ENCODE peak calls at places on chromosomes 11 and 22, in six cellular contexts. P is Panc1, L is mucosa of descending colon, E is coronary artery, B is uterus, I is AG09319. J is an unnamed sample.

GRCh38 chr11:126167476-126167875 is 44.0 kb downstream of the RPUSD4 start:
- DNase-seq in P (no peak), I (no peak), E (no peak), B (no peak), L (no peak), J (no peak)

GRCh38 chr11:77073328-77074001 is 6.7 kb downstream of the CAPN5 start:
- DNase-seq in I (peak; percentile 89), E (peak; percentile 96), L (peak; percentile 91), B (peak; percentile 96), P (no peak), J (peak; percentile 80)

GRCh38 chr22:36026741-36027140 is 1.9 kb downstream of the RBFOX2 start:
- DNase-seq in P (no peak), L (no peak), I (no peak), B (no peak), E (no peak), J (no peak)

GRCh38 chr11:15743244-15743629 is 613.1 kb downstream of the SOX6 start:
- DNase-seq in I (no peak), B (no peak), E (no peak), P (no peak), L (no peak), J (no peak)

GRCh38 chr11:73216466-73216865 is 1.6 kb upstream of the P2RY2 start:
- DNase-seq in B (no peak), L (no peak), I (no peak), P (no peak), E (no peak), J (no peak)

GRCh38 chr11:72821920-72822799 is 7.9 kb downstream of the ATG16L2 start:
- DNase-seq in E (peak; percentile 92), P (peak; percentile 28), L (peak; percentile 92), I (peak; percentile 57), B (peak; percentile 87), J (peak; percentile 58)

GRCh38 chr22:31445642-31446041 is 44.0 kb downstream of the EIF4ENIF1 start:
- DNase-seq in L (no peak), I (no peak), P (no peak), B (no peak), E (no peak), J (no peak)

GRCh38 chr22:45504703-45505341 is 2.1 kb downstream of the FBLN1 start:
- DNase-seq in I (no peak), B (no peak), E (no peak), P (no peak), L (no peak), J (no peak)

GRCh38 chr11:119810478-119811232 is 81.7 kb upstream of the NECTIN1 start:
- DNase-seq in I (no peak), E (no peak), B (no peak), L (no peak), P (no peak), J (no peak)

GRCh38 chr11:66363805-66364535 is 7.6 kb downstream of the SLC29A2 start:
- DNase-seq in L (peak; percentile 78), B (no peak), E (no peak), P (no peak), I (no peak), J (no peak)

GRCh38 chr11:134667505-134667904 is 255.5 kb upstream of the B3GAT1 start:
- DNase-seq in P (no peak), E (no peak), I (no peak), B (no peak), L (no peak), J (no peak)

GRCh38 chr11:74463216-74463615 is 4.1 kb downstream of the KCNE3 start:
- DNase-seq in P (no peak), I (no peak), B (no peak), L (no peak), E (no peak), J (no peak)

GRCh38 chr11:118522571-118523072 is 4.7 kb upstream of the TTC36 start:
- DNase-seq in L (no peak), B (no peak), P (no peak), E (no peak), I (no peak), J (no peak)

GRCh38 chr22:23218867-23219251 is 38.5 kb downstream of the BCR start:
- DNase-seq in P (no peak), I (no peak), L (peak; percentile 63), E (no peak), B (no peak), J (no peak)

GRCh38 chr11:2794947-2795346 is 90.6 kb downstream of the CDKN1C start:
- DNase-seq in P (no peak), I (no peak), E (no peak), B (peak; percentile 16), L (no peak), J (no peak)

GRCh38 chr22:46233231-46233630 is 16.9 kb downstream of the CDPF1 start:
- DNase-seq in E (no peak), P (peak; percentile 18), I (no peak), L (no peak), B (no peak), J (no peak)

GRCh38 chr11:22703040-22703439 is 36.6 kb downstream of the GAS2 start:
- DNase-seq in P (peak; percentile 80), L (peak; percentile 13), I (peak; percentile 1), B (no peak), E (no peak), J (peak; percentile 46)

GRCh38 chr11:116690623-116691022 is 82.2 kb downstream of the BUD13 start:
- DNase-seq in B (no peak), L (no peak), P (no peak), E (no peak), I (no peak), J (no peak)

GRCh38 chr11:74460481-74461154 is 6.7 kb downstream of the KCNE3 start:
- DNase-seq in L (no peak), E (no peak), I (no peak), P (no peak), B (no peak), J (no peak)

GRCh38 chr11:14973621-14974020 is 1.5 kb upstream of the CALCA start:
- DNase-seq in P (no peak), E (no peak), I (no peak), B (no peak), L (no peak), J (no peak)

GRCh38 chr11:128874406-128874805 is 7.3 kb upstream of the KCNJ1 start:
- DNase-seq in P (no peak), I (no peak), B (no peak), E (no peak), L (no peak), J (no peak)

DNA sequence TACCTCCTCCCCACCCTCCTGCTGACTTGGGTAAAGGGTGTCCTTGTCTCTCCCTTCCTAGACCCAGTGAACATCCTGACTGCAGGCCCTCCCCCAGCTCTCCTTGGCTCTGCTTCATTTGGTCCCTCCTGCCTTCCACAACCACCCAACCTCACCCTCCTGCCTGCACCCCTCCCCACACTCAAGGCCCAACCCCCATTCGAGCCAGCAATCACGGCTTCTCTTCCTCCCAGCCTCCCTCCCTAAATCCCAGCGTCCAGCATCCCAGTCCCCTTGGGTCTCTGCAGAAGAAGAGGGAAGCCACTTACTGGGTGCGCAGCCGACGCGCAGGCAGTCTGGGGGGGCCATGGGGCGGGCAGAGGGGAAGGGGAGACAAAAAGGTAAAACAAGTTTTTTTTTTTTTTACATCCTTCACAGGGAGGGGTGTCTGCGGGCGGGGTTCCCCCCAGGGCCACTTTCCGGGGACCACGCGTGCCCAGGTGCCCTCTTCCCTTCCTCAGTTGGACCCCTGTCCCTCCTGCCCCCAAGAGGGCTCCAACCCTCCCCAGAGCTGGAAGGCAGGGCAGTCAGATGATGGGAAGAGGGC is 62.5 kb downstream of the SLC22A12 start:
- DNase-seq in I (no peak), B (no peak), L (no peak), P (no peak), E (no peak), J (no peak)
- TF ChIP-seq CTCF in I (no peak), B (no peak), L (no peak), P (no peak), E (no peak), J (no peak)

GRCh38 chr11:43614214-43614613 is 66.3 kb upstream of the HSD17B12 start:
- DNase-seq in L (no peak), B (no peak), P (no peak), E (no peak), I (no peak), J (no peak)

DNA sequence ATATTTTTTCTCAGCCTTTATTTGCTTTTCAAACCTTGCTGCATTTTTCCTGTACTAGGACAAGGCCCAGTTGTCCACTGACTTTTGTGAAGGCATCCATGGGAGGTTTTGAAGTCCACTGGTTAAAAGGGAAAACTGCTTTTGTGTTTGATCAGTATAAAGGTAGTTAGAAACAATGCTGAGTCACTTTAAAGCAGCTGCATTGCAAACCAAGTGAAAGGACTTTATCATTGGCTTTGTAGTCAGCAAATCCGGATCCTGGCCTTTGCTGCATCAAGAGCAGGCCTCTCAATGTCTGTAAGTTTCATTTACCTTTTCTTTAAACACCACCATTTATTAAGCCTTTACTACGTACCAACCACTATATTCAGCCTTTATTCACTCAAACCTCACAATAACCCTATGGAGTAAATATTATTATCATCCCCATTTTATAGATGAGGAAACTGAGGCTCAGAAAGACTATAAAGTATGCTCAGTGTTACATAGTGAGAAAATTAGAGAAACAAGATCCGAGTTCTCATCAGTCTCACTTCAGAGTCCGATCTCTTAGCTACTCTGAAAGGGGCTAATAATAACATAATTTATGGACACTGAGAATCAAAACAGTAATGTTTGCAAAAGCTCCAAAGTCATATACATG is 60.6 kb upstream of the HSD17B12 start:
- DNase-seq in P (no peak), E (no peak), I (no peak), L (no peak), B (no peak), J (no peak)
- TF ChIP-seq CTCF in P (no peak), E (no peak), I (no peak), L (no peak), B (no peak), J (no peak)

DNA sequence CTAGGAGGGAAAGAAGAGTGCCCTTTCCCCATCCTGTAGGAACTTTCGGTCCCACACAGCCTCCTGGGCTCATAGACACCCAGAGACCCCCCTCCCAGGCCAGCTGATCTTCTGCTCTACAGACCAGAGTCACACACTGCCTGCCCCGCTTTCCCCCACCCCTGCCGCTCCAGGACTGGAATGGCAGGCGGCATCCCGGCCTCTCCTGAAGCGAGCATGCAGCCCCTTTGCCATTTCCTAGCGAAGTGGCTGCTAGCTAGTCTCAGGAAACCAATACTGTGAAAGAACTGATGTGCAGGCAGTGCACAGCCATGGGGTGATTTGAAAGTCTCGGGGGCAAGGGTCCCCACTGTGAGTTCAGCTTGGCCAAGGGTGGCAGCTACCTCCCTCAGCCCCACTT is 8.3 kb downstream of the PICK1 start:
- DNase-seq in P (no peak), I (no peak), L (no peak), E (no peak), B (no peak), J (no peak)
- TF ChIP-seq CTCF in P (no peak), I (no peak), L (no peak), E (no peak), B (no peak), J (no peak)

GRCh38 chr11:7300281-7300680 is 48.6 kb downstream of the SYT9 start:
- DNase-seq in I (no peak), B (no peak), P (no peak), E (no peak), L (no peak), J (no peak)

GRCh38 chr11:7303146-7303545 is 51.4 kb downstream of the SYT9 start:
- DNase-seq in P (no peak), I (no peak), B (no peak), E (no peak), L (no peak), J (no peak)

DNA sequence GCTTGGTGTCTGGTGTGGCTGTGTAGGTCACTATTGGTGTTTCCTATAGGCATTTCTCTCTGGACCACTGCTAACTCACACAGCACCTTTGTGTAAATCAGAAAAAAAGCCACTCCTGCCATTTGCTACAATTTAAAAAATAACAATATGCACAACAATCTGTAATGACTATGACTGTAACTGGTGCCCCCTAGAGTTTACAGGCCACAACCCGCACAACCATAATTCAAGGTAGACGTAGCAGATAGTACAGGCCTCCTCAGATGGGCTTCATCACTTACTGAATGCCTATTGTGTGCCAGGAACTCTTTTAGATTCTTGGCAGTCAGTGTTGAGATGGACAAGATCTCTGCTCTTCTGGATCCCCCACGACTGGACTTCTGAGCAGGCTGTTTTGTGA is 47.7 kb downstream of the SYT9 start:
- DNase-seq in B (no peak), I (no peak), P (no peak), E (no peak), L (no peak), J (no peak)
- TF ChIP-seq CTCF in B (no peak), I (no peak), P (peak; percentile 42), E (no peak), L (no peak), J (no peak)